ENCODE peak calls at places on chromosome 12, in nine cellular contexts. C, K, F, D, I, M, G, L and Y are unnamed samples.

GRCh38 chr12:39993261-39993660 is 112.6 kb downstream of the SLC2A13 start:
- DNase-seq in C (no peak), K (no peak), F (no peak), D (no peak), I (no peak), M (no peak), G (no peak), L (no peak), Y (no peak)

GRCh38 chr12:126558810-126559209 is 1493.6 kb downstream of the AACS start:
- DNase-seq in C (no peak), K (no peak), F (peak), D (no peak), I (no peak), M (no peak), G (no peak), L (no peak), Y (no peak)

GRCh38 chr12:108446766-108447165 is 68.3 kb upstream of the FICD start:
- DNase-seq in C (no peak), K (no peak), F (no peak), D (peak), I (peak), M (no peak), G (peak), L (no peak), Y (no peak)

GRCh38 chr12:132154941-132155770 is 10.9 kb downstream of the NOC4L start:
- DNase-seq in C (no peak), K (no peak), F (no peak), D (no peak), I (no peak), M (no peak), G (peak), L (no peak), Y (no peak)

GRCh38 chr12:93449277-93449676 is 7.5 kb upstream of the UBE2N start:
- DNase-seq in C (no peak), K (no peak), F (no peak), D (no peak), I (no peak), M (no peak), G (no peak), L (no peak), Y (no peak)

GRCh38 chr12:104524026-104524425 is 67.3 kb downstream of the CHST11 start:
- DNase-seq in C (no peak), K (no peak), F (peak), D (peak), I (no peak), M (no peak), G (no peak), L (no peak), Y (no peak)

GRCh38 chr12:92593734-92594402 is 108.9 kb upstream of the PLEKHG7 start:
- DNase-seq in C (no peak), K (no peak), F (no peak), D (peak), I (peak), M (peak), G (peak), L (peak), Y (peak)

GRCh38 chr12:92133795-92134637 is 11.6 kb downstream of the BTG1 start:
- DNase-seq in C (no peak), K (no peak), F (no peak), D (no peak), I (no peak), M (no peak), G (no peak), L (no peak), Y (no peak)

GRCh38 chr12:102916252-102917025 is 605 bp downstream of the PAH start:
- DNase-seq in C (no peak), K (no peak), F (no peak), D (no peak), I (no peak), M (no peak), G (no peak), L (no peak), Y (no peak)

GRCh38 chr12:83389237-83389996 is 702.7 kb downstream of the TMTC2 start:
- DNase-seq in C (no peak), K (no peak), F (no peak), D (no peak), I (peak), M (peak), G (no peak), L (no peak), Y (no peak)

GRCh38 chr12:80679346-80680131 is 27.9 kb upstream of the MYF6 start:
- DNase-seq in C (no peak), K (no peak), F (no peak), D (no peak), I (no peak), M (no peak), G (no peak), L (no peak), Y (no peak)

GRCh38 chr12:127107744-127108143 is 1159.2 kb upstream of the TMEM132C start:
- DNase-seq in C (no peak), K (no peak), F (no peak), D (no peak), I (no peak), M (no peak), G (peak), L (no peak), Y (no peak)

GRCh38 chr12:1289371-1290155 is 298.5 kb downstream of the ERC1 start:
- DNase-seq in C (no peak), K (no peak), F (no peak), D (no peak), I (no peak), M (no peak), G (no peak), L (no peak), Y (no peak)

GRCh38 chr12:94162108-94162507 is 13.7 kb downstream of the PLXNC1 start:
- DNase-seq in C (no peak), K (no peak), F (no peak), D (no peak), I (no peak), M (no peak), G (no peak), L (no peak), Y (no peak)

GRCh38 chr12:5945071-5946008 is at the start of gene ANO2:
- DNase-seq in C (no peak), K (no peak), F (no peak), D (no peak), I (no peak), M (peak), G (peak), L (no peak), Y (peak)

GRCh38 chr12:111033281-111034147 is 113.1 kb upstream of the MYL2 start:
- DNase-seq in C (no peak), K (no peak), F (peak), D (no peak), I (no peak), M (no peak), G (no peak), L (no peak), Y (peak)

GRCh38 chr12:57511161-57511560 is 9.2 kb downstream of the DDIT3 start:
- DNase-seq in C (no peak), K (no peak), F (no peak), D (no peak), I (no peak), M (no peak), G (no peak), L (no peak), Y (no peak)

GRCh38 chr12:63021126-63021525 is 86.2 kb upstream of the PPM1H start:
- DNase-seq in C (no peak), K (no peak), F (no peak), D (no peak), I (no peak), M (no peak), G (no peak), L (no peak), Y (no peak)

GRCh38 chr12:46108721-46109120 is 118.3 kb upstream of the SCAF11 start:
- DNase-seq in C (no peak), K (no peak), F (no peak), D (no peak), I (no peak), M (no peak), G (no peak), L (peak), Y (no peak)

GRCh38 chr12:69616025-69616424 is 5.3 kb upstream of the LRRC10 start:
- DNase-seq in C (no peak), K (no peak), F (no peak), D (no peak), I (no peak), M (no peak), G (no peak), L (no peak), Y (no peak)

GRCh38 chr12:15904378-15904920 is 6.7 kb upstream of the DERA start:
- DNase-seq in C (no peak), K (no peak), F (no peak), D (no peak), I (no peak), M (no peak), G (no peak), L (no peak), Y (no peak)

GRCh38 chr12:33596061-33596460 is 156.4 kb upstream of the SYT10 start:
- DNase-seq in C (no peak), K (no peak), F (no peak), D (peak), I (peak), M (no peak), G (no peak), L (no peak), Y (no peak)

GRCh38 chr12:1525858-1526257 is 68.5 kb downstream of the FBXL14 start:
- DNase-seq in C (no peak), K (no peak), F (no peak), D (no peak), I (no peak), M (no peak), G (no peak), L (no peak), Y (no peak)

GRCh38 chr12:117580718-117581062 is 219.3 kb upstream of the NOS1 start:
- DNase-seq in C (no peak), K (no peak), F (no peak), D (no peak), I (peak), M (peak), G (peak), L (peak), Y (peak)

GRCh38 chr12:108457006-108457733 is 57.9 kb upstream of the FICD start:
- DNase-seq in C (no peak), K (no peak), F (peak), D (peak), I (peak), M (peak), G (peak), L (peak), Y (no peak)

GRCh38 chr12:102917026-102917787 is at the start of gene PAH:
- DNase-seq in C (no peak), K (no peak), F (no peak), D (no peak), I (no peak), M (peak), G (peak), L (no peak), Y (peak)

GRCh38 chr12:107368586-107368985 is 275.2 kb upstream of the CRY1 start:
- DNase-seq in C (no peak), K (no peak), F (no peak), D (no peak), I (no peak), M (no peak), G (no peak), L (no peak), Y (peak)

GRCh38 chr12:4441355-4442330 is 4.0 kb downstream of the FGF6 start:
- DNase-seq in C (peak), K (no peak), F (no peak), D (no peak), I (no peak), M (no peak), G (no peak), L (no peak), Y (no peak)

GRCh38 chr12:108560321-108560721 is 652 bp downstream of the SART3 start:
- DNase-seq in C (no peak), K (no peak), F (no peak), D (peak), I (no peak), M (no peak), G (peak), L (no peak), Y (no peak)

GRCh38 chr12:112368856-112369255 is 13.4 kb downstream of the HECTD4 start:
- DNase-seq in C (no peak), K (no peak), F (no peak), D (no peak), I (no peak), M (no peak), G (no peak), L (no peak), Y (no peak)